ENCODE peak calls at places on chromosomes 13 and 19, in four cellular contexts. M is IMR-90, R is H1, Z is H9. B is an unnamed sample.

GRCh38 chr13:31116224-31116623 is 45.5 kb downstream of the HSPH1 start:
- DNase-seq in M (no peak), R (no peak), Z (no peak), B (no peak)

GRCh38 chr13:71867101-71867814 is at the start of gene DACH1:
- DNase-seq in M (peak; percentile 20), R (no peak), Z (peak; percentile 62), B (peak; percentile 85)

GRCh38 chr19:18251587-18252369 is 22.5 kb downstream of the IQCN start:
- DNase-seq in M (peak; percentile 63), R (peak; percentile 70), Z (peak; percentile 87), B (peak; percentile 81)

GRCh38 chr13:23751195-23751594 is 138.0 kb downstream of the MIPEP start:
- DNase-seq in M (peak; percentile 53), R (no peak), Z (no peak), B (no peak)

GRCh38 chr13:111993701-111994100 is 73.2 kb upstream of the SOX1 start:
- DNase-seq in M (no peak), R (no peak), Z (no peak), B (no peak)

GRCh38 chr13:23990443-23990842 is 93.1 kb upstream of the C1QTNF9B start:
- DNase-seq in M (no peak), R (no peak), Z (no peak), B (no peak)

GRCh38 chr13:24215732-24216131 is 55.2 kb downstream of the SPATA13 start:
- DNase-seq in M (peak; percentile 60), R (no peak), Z (no peak), B (peak; percentile 31)

GRCh38 chr19:42286349-42287016 is 15.4 kb upstream of the PRR19 start:
- DNase-seq in M (peak; percentile 27), R (no peak), Z (peak; percentile 24), B (no peak)

GRCh38 chr13:111909971-111910671 is 156.8 kb upstream of the SOX1 start:
- DNase-seq in M (no peak), R (no peak), Z (no peak), B (no peak)

GRCh38 chr19:33928458-33928950 is 131.8 kb downstream of the KCTD15 start:
- DNase-seq in M (no peak), R (no peak), Z (no peak), B (no peak)

GRCh38 chr13:85590231-85590931 is 208.8 kb downstream of the SLITRK6 start:
- DNase-seq in M (no peak), R (no peak), Z (no peak), B (no peak)

GRCh38 chr19:33442706-33443105 is 69.2 kb downstream of the CEBPG start:
- DNase-seq in M (no peak), R (no peak), Z (no peak), B (no peak)

GRCh38 chr13:112981361-112981905 is 12.4 kb downstream of the MCF2L start:
- DNase-seq in M (no peak), R (no peak), Z (no peak), B (no peak)

GRCh38 chr13:97435794-97436193 is 1.8 kb downstream of the RAP2A start:
- DNase-seq in M (no peak), R (no peak), Z (no peak), B (no peak)

GRCh38 chr19:14347999-14348889 is 33.0 kb upstream of the ADGRE5 start:
- DNase-seq in M (no peak), R (peak; percentile 19), Z (peak; percentile 76), B (peak; percentile 59)

GRCh38 chr19:12785431-12786011 is 5.8 kb upstream of the JUNB start:
- DNase-seq in M (no peak), R (no peak), Z (no peak), B (no peak)

GRCh38 chr13:25286308-25286968 is 850 bp downstream of the MTMR6 start:
- DNase-seq in M (peak; percentile 58), R (no peak), Z (no peak), B (peak; percentile 48)

GRCh38 chr13:22001336-22001735 is 330.5 kb downstream of the FGF9 start:
- DNase-seq in M (no peak), R (no peak), Z (no peak), B (no peak)

DNA sequence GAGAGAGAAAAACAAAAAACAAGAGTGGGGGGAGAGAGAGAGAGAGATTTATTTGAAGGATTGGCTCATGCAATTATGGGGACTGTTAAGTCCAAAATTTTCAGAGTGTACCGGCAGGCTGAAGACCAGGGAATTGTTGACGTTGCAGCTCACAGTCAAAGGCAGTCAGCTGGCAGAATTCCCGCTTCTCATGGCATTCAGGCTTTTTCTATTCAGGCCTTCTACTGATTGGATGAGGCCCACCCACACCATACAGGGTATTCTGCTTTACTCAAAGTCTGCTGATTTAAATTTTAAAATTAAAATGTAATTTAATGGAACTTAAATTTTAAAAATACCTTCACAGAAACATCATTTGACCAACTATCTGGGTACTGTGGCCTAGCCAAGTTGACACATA is 505.4 kb downstream of the IRS2 start:
- DNase-seq in M (no peak), R (no peak), Z (no peak), B (no peak)
- H3K56ac ChIP-seq in M (no peak overlapping the region), R (no peak overlapping the region), Z (no peak overlapping the region), B (no peak overlapping the region)

DNA sequence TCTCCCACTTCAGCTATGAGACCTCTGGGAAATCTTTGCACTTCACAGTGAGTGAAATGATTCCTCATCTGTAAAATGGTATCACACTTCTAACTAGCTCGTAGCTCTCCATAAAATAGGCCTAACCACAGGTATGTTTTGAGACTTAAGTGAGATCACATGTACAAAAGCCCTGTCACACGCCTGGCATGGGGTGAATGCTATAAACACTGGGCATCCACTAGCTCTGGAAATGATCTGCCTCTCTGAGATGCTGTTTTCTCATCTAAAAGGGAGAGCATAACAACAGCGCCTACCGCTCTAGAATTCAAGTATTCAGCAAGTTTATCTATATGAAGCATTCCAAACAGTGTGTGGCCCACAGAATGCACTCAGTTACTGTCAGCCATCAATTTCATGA is 2.2 kb downstream of the AKT2 start:
- DNase-seq in M (peak; percentile 22), R (no peak), Z (no peak), B (no peak)
- H3K4me1 ChIP-seq in M (peaks cover 32% of the 10 kb centered on the region), R (no peaks in the 10 kb centered on the region), Z (no peaks in the 10 kb centered on the region), B (peaks cover 8% of the 10 kb centered on the region)

GRCh38 chr13:105016266-105016665 is 1519.2 kb downstream of the EFNB2 start:
- DNase-seq in M (no peak), R (no peak), Z (no peak), B (no peak)

GRCh38 chr13:105019073-105019472 is 1516.4 kb downstream of the EFNB2 start:
- DNase-seq in M (no peak), R (no peak), Z (no peak), B (no peak)
- H3K56ac ChIP-seq in M (no peak overlapping the region), R (no peak overlapping the region), Z (no peak overlapping the region), B (no peak overlapping the region)

DNA sequence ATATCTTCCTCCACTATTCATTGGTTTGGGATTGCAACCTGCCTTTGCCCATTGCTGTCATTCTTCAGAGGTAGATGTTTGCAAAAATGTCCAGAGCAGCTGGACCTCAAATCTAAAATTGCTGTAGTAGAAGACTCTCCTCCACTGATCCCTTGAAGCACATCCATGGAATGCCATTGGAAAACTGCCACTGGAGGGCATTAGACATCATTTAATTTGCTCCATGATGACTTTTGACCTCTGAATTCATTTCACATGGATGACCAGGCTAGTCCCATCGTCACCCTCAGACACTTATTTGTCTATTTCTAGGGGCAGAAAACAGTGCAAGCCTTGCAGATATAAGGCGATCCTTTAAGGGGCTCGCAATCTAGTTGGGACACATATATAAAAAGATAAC is 33.9 kb upstream of the FLT1 start:
- DNase-seq in M (no peak), R (no peak), Z (no peak), B (no peak)
- H3K4me1 ChIP-seq in M (peaks cover 11% of the 10 kb centered on the region), R (peaks cover 12% of the 10 kb centered on the region), Z (peaks cover 22% of the 10 kb centered on the region), B (peaks cover 3% of the 10 kb centered on the region)

GRCh38 chr13:51477653-51478324 is 25.0 kb upstream of the INTS6 start:
- DNase-seq in M (no peak), R (no peak), Z (no peak), B (no peak)
- H3K56ac ChIP-seq in M (no peak overlapping the region), R (no peak overlapping the region), Z (no peak overlapping the region), B (no peak overlapping the region)

GRCh38 chr19:10238172-10238783 is 7.1 kb upstream of the S1PR2 start:
- DNase-seq in M (peak; percentile 91), R (no peak), Z (no peak), B (no peak)
- H3K4me1 ChIP-seq in M (peaks cover 12% of the 10 kb centered on the region), R (peaks cover 4% of the 10 kb centered on the region), Z (no peaks in the 10 kb centered on the region), B (no peaks in the 10 kb centered on the region)

DNA sequence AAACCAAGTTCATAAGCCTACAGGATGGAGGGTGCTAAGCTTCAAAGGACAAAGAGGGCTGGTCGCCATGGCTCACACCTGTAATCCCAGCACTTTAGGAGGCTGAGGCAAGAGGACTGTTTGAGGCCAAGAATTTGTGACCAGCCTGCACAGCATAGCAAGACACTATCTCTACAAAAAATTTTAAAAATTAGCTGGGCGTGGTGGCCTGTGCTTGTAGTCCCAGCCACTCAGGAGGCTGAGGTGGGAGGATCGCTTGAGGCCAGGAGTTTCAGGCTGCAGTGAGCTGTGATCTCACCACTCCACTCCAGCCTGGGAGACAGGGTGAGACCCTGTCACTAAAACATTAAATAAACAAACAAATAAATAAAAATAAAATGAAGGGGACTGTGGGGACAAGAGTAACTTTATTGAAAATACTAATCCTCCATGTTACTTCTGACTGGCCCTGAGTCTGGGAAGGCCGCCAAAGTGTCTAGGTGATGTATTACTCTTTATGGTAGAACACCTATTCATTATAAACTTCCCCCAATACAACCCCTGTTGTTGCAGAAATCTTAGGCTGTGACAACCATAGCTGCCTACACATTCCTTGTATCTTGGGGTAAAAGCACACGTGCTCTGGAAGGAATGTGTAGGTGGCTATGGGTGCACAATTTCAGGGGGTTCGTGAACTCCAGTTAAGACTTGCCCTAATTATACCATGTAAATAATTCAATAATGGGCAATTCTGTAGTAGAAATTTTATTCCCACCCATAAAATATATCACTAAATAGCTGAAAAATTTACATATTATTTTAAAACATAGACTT is 14.6 kb upstream of the URAD start:
- DNase-seq in M (peak; percentile 21), R (no peak), Z (no peak), B (no peak)
- H3K56ac ChIP-seq in M (no peak overlapping the region), R (no peak overlapping the region), Z (no peak overlapping the region), B (no peak overlapping the region)

GRCh38 chr13:40599146-40599545 is 67.3 kb downstream of the FOXO1 start:
- DNase-seq in M (no peak), R (no peak), Z (no peak), B (no peak)
- H3K4me1 ChIP-seq in M (no peaks in the 10 kb centered on the region), R (peaks cover 19% of the 10 kb centered on the region), Z (peaks cover 12% of the 10 kb centered on the region), B (peaks cover 2% of the 10 kb centered on the region)

B was measured in mesendoderm.